ENCODE peak calls at places on chromosomes 6 and 20, in ten cellular contexts. A, S, Q, G, X, J, R, D, U and L are unnamed samples.
A peak's percentile ranks its signal among the peaks of the same experiment; 100 is the strongest.

GRCh38 chr6:82680192-82680591 is 316.6 kb downstream of the TPBG start:
- DNase-seq in A (no peak), S (no peak), Q (no peak), G (no peak), X (no peak), J (no peak), R (no peak), D (no peak), U (peak; percentile 1), L (no peak)

GRCh38 chr6:56671651-56672461 is 29.2 kb upstream of the DST start:
- DNase-seq in A (no peak), S (no peak), Q (no peak), G (no peak), X (peak; percentile 58), J (no peak), R (peak; percentile 71), D (peak; percentile 18), U (no peak), L (no peak)

GRCh38 chr6:35895560-35895959 is 25.3 kb downstream of the SRPK1 start:
- DNase-seq in A (peak; percentile 12), S (no peak), Q (no peak), G (no peak), X (no peak), J (no peak), R (peak; percentile 58), D (no peak), U (no peak), L (no peak)

GRCh38 chr6:42451146-42451594 is 556 bp downstream of the TRERF1 start:
- DNase-seq in A (no peak), S (no peak), Q (no peak), G (no peak), X (no peak), J (no peak), R (no peak), D (peak; percentile 10), U (peak; percentile 50), L (no peak)

GRCh38 chr20:50188879-50189680 is 1.6 kb upstream of the CEBPB start:
- DNase-seq in A (no peak), S (no peak), Q (no peak), G (peak; percentile 95), X (no peak), J (no peak), R (no peak), D (peak; percentile 25), U (no peak), L (no peak)

GRCh38 chr6:52647199-52647598 is 23.7 kb upstream of the TMEM14A start:
- DNase-seq in A (peak; percentile 72), S (no peak), Q (no peak), G (no peak), X (no peak), J (no peak), R (no peak), D (no peak), U (peak; percentile 87), L (no peak)

GRCh38 chr20:20079102-20079784 is 26.9 kb downstream of the CFAP61 start:
- DNase-seq in A (no peak), S (no peak), Q (no peak), G (peak; percentile 16), X (no peak), J (no peak), R (no peak), D (peak; percentile 80), U (no peak), L (no peak)

GRCh38 chr6:154410619-154411044 is 54.0 kb upstream of the IPCEF1 start:
- DNase-seq in A (peak; percentile 97), S (no peak), Q (no peak), G (peak; percentile 48), X (peak; percentile 42), J (no peak), R (peak; percentile 67), D (no peak), U (peak; percentile 95), L (peak; percentile 11)

GRCh38 chr20:22453244-22454080 is 130.9 kb downstream of the FOXA2 start:
- DNase-seq in A (no peak), S (no peak), Q (no peak), G (peak; percentile 70), X (no peak), J (no peak), R (peak; percentile 50), D (peak; percentile 69), U (peak; percentile 49), L (no peak)

GRCh38 chr20:49769125-49769581 is 43.5 kb upstream of the SLC9A8 start:
- DNase-seq in A (no peak), S (no peak), Q (no peak), G (no peak), X (no peak), J (no peak), R (no peak), D (no peak), U (no peak), L (no peak)

GRCh38 chr6:164014716-164015484 is 600.4 kb downstream of the QKI start:
- DNase-seq in A (no peak), S (no peak), Q (no peak), G (no peak), X (no peak), J (no peak), R (no peak), D (no peak), U (no peak), L (peak; percentile 27)

GRCh38 chr6:16909599-16910360 is 148.5 kb upstream of the ATXN1 start:
- DNase-seq in A (peak; percentile 91), S (no peak), Q (no peak), G (no peak), X (no peak), J (no peak), R (no peak), D (no peak), U (peak; percentile 96), L (no peak)

GRCh38 chr6:45698046-45698445 is 317.6 kb downstream of the CLIC5 start:
- DNase-seq in A (no peak), S (no peak), Q (no peak), G (no peak), X (no peak), J (no peak), R (no peak), D (no peak), U (peak; percentile 75), L (no peak)

GRCh38 chr20:58753929-58754551 is 61.4 kb downstream of the NPEPL1 start:
- DNase-seq in A (no peak), S (no peak), Q (no peak), G (no peak), X (no peak), J (peak; percentile 20), R (no peak), D (no peak), U (no peak), L (no peak)

GRCh38 chr6:61887425-61887824 is 398.6 kb downstream of the KHDRBS2 start:
- DNase-seq in A (no peak), S (no peak), Q (no peak), G (no peak), X (no peak), J (no peak), R (peak; percentile 43), D (no peak), U (no peak), L (no peak)

GRCh38 chr20:55333798-55334197 is 671.5 kb downstream of the CBLN4 start:
- DNase-seq in A (no peak), S (no peak), Q (no peak), G (no peak), X (no peak), J (no peak), R (peak; percentile 16), D (no peak), U (no peak), L (no peak)

DNA sequence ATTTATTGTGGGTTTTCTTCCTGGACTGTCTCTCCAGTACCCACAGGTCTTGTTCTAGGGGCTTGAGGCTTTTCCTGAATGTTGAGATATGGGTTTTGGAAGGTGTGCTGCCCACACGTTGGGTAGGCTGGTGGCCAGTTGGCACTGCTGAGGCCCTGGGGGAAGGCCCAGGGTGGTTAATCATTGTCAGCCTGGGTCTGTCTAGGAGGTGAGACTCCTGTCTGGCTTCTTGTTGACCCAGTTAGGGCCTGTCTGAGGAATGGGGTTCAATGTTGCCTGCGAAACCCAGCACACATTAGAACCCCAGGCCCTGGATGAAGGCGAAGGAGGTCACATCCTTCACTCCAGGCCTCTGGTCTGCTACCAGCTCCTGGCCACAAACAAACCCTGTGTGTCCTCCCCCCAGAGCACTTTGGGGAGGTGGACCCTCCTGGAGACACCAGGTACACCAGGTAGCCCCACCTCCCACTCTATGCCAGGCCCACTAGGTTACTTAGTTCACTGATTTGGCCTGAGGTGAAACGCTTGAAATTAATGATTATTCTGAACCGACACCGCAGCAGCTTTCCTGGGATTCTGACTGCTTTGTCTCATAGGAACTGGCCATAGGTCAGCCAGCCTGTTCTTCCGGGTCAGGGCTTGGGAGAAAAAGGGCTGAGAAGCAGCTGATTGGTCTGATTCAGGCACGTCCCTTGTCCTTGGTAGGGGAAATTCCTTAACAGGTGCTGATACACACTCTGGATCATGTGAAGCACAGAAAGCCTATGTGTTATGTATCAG is 15.2 kb downstream of the DNMT3B start:
- DNase-seq in A (no peak), S (no peak), Q (no peak), G (peak; percentile 56), X (no peak), J (peak; percentile 77), R (no peak), D (no peak), U (no peak), L (no peak)
- H3K4me1 ChIP-seq in A (no peaks in the 10 kb centered on the region), S (no peaks in the 10 kb centered on the region), Q (peaks cover 3% of the 10 kb centered on the region), G (peaks cover 38% of the 10 kb centered on the region), X (no peaks in the 10 kb centered on the region), J (peaks cover 8% of the 10 kb centered on the region), R (peaks cover 12% of the 10 kb centered on the region), D (no peaks in the 10 kb centered on the region), U (peaks cover 11% of the 10 kb centered on the region), L (peaks cover 11% of the 10 kb centered on the region)

GRCh38 chr6:24945046-24945445 is 9.3 kb upstream of the RIPOR2 start:
- DNase-seq in A (no peak), S (no peak), Q (no peak), G (no peak), X (no peak), J (no peak), R (no peak), D (no peak), U (no peak), L (no peak)
- H3K4me3 ChIP-seq in A (no peak overlapping the region), S (no peak overlapping the region), Q (no peak overlapping the region), G (no peak overlapping the region), X (no peak overlapping the region), J (no peak overlapping the region), R (no peak overlapping the region), D (no peak overlapping the region), U (no peak overlapping the region), L (no peak overlapping the region)

DNA sequence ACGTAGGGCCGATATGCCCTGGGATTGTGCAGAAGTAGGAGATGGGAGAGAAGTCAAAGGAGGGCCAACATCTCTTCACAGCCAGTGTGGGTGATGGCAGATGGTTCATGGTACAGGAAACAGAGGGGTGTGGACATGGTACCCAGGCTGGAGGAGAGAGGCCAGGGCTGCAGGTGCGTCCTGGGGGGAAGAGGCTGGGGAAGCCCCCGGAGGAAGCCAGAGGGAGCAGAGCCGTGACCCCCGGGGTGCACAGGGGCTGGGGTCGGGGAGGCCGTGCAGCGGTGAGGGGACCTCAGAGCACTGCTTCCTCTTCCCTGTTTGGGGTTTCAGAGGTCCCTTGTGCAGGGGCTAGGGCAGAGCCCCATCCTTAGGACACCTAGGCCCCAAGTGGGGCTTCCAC is 11.2 kb upstream of the ZBTB46 start:
- DNase-seq in A (no peak), S (no peak), Q (no peak), G (no peak), X (no peak), J (no peak), R (no peak), D (no peak), U (no peak), L (no peak)
- H3K27me3 ChIP-seq in A (peaks cover 6% of the 10 kb centered on the region), S (no peaks in the 10 kb centered on the region), Q (peaks cover 29% of the 10 kb centered on the region), G (peaks cover 19% of the 10 kb centered on the region), X (no peaks in the 10 kb centered on the region), J (peaks cover 50% of the 10 kb centered on the region), R (no peaks in the 10 kb centered on the region), D (peaks cover 6% of the 10 kb centered on the region), U (peaks cover 5% of the 10 kb centered on the region), L (no peaks in the 10 kb centered on the region)

GRCh38 chr6:132937466-132937906 is 123.1 kb downstream of the RPS12 start:
- DNase-seq in A (peak; percentile 44), S (no peak), Q (no peak), G (peak; percentile 62), X (no peak), J (peak; percentile 64), R (peak; percentile 74), D (peak; percentile 33), U (peak; percentile 63), L (peak; percentile 41)
- H3K4me1 ChIP-seq in A (peaks cover 4% of the 10 kb centered on the region), S (no peaks in the 10 kb centered on the region), Q (no peaks in the 10 kb centered on the region), G (no peaks in the 10 kb centered on the region), X (no peaks in the 10 kb centered on the region), J (no peaks in the 10 kb centered on the region), R (no peaks in the 10 kb centered on the region), D (no peaks in the 10 kb centered on the region), U (peaks cover 4% of the 10 kb centered on the region), L (no peaks in the 10 kb centered on the region)